ENCODE peak calls at places on chromosomes 6 and 20, in five cellular contexts. A is endodermal cell; Y is cardiac muscle cell; G is CD8-positive, alpha-beta T cell; Q is tibial nerve. T is an unnamed sample.

GRCh38 chr6:159946912-159947311 is 22.0 kb upstream of the IGF2R start:
- DNase-seq in G (no peak), Q (no peak), A (no peak), Y (no peak), T (no peak)

GRCh38 chr20:19531446-19531845 is 226.6 kb upstream of the RIN2 start:
- DNase-seq in Q (no peak), A (no peak), Y (no peak), G (no peak), T (no peak)

GRCh38 chr20:36279362-36279761 is 26.8 kb upstream of the DLGAP4 start:
- DNase-seq in Y (no peak), Q (no peak), A (no peak), G (no peak), T (no peak)

GRCh38 chr6:132400641-132401119 is 595 bp downstream of the MOXD1 start:
- DNase-seq in G (no peak), Y (peak; percentile 15), A (no peak), Q (no peak), T (no peak)

GRCh38 chr6:126698732-126699240 is 358.9 kb downstream of the CENPW start:
- DNase-seq in G (no peak), Q (no peak), Y (no peak), A (no peak), T (no peak)

GRCh38 chr20:58714340-58714922 is 21.8 kb downstream of the NPEPL1 start:
- DNase-seq in A (peak; percentile 45), Q (no peak), G (no peak), Y (no peak), T (no peak)

GRCh38 chr6:7441048-7441775 is 51.6 kb downstream of the RIOK1 start:
- DNase-seq in A (no peak), Y (no peak), G (no peak), Q (no peak), T (no peak)

GRCh38 chr6:23307516-23307915 is 738.1 kb downstream of the HDGFL1 start:
- DNase-seq in Y (peak; percentile 2), Q (no peak), A (no peak), G (no peak), T (no peak)

GRCh38 chr6:85416766-85417165 is 33.1 kb upstream of the NT5E start:
- DNase-seq in G (no peak), Y (no peak), Q (no peak), A (no peak), T (no peak)

GRCh38 chr20:4147319-4147718 is 132.0 kb upstream of the RNF24 start:
- DNase-seq in G (no peak), A (peak; percentile 29), Q (no peak), Y (no peak), T (no peak)

GRCh38 chr6:166453651-166454050 is 70.9 kb upstream of the MPC1 start:
- DNase-seq in Y (no peak), G (no peak), Q (no peak), A (no peak), T (no peak)

DNA sequence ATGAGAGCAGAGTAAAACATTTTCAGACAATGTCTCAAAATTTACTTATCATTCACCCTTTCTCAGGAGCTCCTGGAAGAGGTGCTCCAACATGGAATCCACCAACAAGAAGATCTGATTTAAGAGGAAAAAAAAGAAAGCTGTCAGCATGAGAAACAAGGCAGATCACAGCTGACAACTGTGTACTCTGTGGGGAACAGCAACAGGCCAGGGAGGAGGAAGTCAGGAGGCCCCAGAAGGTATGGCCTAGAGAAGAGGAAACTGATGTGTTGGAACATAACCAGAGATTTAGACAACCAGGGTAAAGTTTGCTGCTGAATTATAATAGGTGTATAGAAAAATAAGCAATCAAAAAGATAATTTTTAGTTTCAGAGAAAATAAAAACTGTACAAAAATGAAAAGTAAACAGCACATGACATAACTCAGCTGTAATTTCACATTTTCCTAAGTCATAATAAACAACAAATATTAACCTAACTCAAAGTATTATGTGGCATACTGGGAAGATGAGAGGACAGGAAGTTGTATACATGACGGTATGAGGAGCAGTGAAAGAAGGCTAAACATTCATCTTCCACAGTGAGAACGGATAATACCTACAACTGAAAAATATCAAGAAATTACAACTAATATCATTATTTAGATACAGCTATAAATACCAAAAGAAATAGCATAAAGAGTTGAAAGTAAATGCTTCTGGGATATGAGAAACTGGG is 113.6 kb upstream of the EMILIN3 start:
- DNase-seq in G (no peak), A (no peak), Y (peak; percentile 12), Q (no peak), T (no peak)
- H3K36me3 ChIP-seq in G (peaks cover 25% of the 10 kb centered on the region), A (peaks cover 54% of the 10 kb centered on the region), Y (peaks cover 34% of the 10 kb centered on the region), Q (peaks cover 5% of the 10 kb centered on the region), T (peaks cover 51% of the 10 kb centered on the region)

DNA sequence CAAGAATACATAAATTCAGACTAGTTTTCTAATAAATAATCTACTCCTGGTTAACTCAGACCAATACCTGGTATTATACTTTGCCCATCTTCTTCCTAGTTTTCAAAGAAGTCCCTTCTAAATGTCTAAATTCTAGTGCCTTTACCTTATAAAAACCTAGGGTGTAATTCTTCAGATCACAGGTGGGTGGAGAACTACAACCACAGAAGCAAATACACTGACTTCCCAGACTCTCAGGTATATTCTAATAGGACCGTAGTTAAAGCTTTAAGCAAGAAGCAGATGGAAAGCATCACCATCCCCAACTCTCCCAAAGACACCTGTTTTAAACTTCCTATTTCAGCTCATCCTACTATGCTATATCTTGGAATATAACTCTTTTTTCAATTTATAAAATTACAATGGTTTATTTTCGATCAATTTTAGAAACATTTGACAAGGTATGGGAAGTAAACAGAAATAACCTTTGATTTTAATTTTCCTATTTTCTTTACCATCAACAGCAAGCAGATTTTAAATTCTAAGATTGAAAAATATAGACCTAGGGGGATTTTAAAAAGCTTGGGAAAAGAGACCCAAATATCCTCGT is 15.8 kb downstream of the MAN1A1 start:
- DNase-seq in G (no peak), A (no peak), Q (no peak), Y (no peak), T (no peak)
- TF ChIP-seq CTCF in G (peak; percentile 80), A (peak; percentile 80), Q (no peak), Y (peak; percentile 4), T (no peak)

GRCh38 chr6:42961020-42961470 is 491 bp downstream of the GNMT start:
- DNase-seq in Q (no peak), Y (no peak), G (no peak), A (no peak), T (no peak)

GRCh38 chr6:42960243-42961019 is at the start of gene GNMT:
- DNase-seq in A (peak; percentile 94), G (peak; percentile 66), Q (no peak), Y (peak; percentile 84), T (peak; percentile 51)

GRCh38 chr6:42962096-42962495 is 1.5 kb downstream of the GNMT start:
- DNase-seq in A (no peak), G (no peak), Q (no peak), Y (no peak), T (no peak)

GRCh38 chr6:42958125-42958524 is 2.4 kb upstream of the GNMT start:
- DNase-seq in G (no peak), Q (no peak), Y (no peak), A (no peak), T (no peak)

DNA sequence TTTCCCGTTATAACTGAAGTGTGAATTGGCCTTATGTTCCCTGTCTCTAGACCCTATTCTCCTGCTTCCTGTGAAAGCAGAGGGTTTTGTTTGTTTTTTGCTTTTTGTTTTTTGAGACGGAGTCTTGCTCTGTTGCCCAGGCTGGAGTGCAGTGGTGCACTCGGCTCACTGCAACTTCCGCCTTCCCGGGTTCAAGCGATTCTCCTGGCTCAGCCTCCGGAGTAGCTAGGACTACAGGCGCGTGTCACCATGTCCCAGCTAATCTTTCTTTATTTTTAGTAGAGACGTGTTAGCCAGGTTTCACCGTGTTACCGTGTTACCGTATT is 674 bp upstream of the GNMT start:
- DNase-seq in Y (no peak), G (no peak), A (no peak), Q (no peak), T (no peak)
- H3K4me3 ChIP-seq in Y (peak overlapping the region; percentile 29), G (peak overlapping the region; percentile 73), A (peak overlapping the region; percentile 83), Q (peak overlapping the region; percentile 51), T (peak overlapping the region; percentile 72)

GRCh38 chr6:150894935-150895686 is 29.6 kb downstream of the MTHFD1L start:
- DNase-seq in Q (peak; percentile 24), A (no peak), G (no peak), Y (peak; percentile 33), T (no peak)
- H3K36me3 ChIP-seq in Q (no peaks in the 10 kb centered on the region), A (peaks cover 67% of the 10 kb centered on the region), G (no peaks in the 10 kb centered on the region), Y (peaks cover 4% of the 10 kb centered on the region), T (no peaks in the 10 kb centered on the region)

GRCh38 chr6:86706449-86706848 is 230.9 kb upstream of the HTR1E start:
- DNase-seq in Q (no peak), Y (no peak), G (no peak), A (peak; percentile 86), T (no peak)
- TF ChIP-seq CTCF in Q (no peak), Y (no peak), G (no peak), A (peak; percentile 77), T (no peak)

DNA sequence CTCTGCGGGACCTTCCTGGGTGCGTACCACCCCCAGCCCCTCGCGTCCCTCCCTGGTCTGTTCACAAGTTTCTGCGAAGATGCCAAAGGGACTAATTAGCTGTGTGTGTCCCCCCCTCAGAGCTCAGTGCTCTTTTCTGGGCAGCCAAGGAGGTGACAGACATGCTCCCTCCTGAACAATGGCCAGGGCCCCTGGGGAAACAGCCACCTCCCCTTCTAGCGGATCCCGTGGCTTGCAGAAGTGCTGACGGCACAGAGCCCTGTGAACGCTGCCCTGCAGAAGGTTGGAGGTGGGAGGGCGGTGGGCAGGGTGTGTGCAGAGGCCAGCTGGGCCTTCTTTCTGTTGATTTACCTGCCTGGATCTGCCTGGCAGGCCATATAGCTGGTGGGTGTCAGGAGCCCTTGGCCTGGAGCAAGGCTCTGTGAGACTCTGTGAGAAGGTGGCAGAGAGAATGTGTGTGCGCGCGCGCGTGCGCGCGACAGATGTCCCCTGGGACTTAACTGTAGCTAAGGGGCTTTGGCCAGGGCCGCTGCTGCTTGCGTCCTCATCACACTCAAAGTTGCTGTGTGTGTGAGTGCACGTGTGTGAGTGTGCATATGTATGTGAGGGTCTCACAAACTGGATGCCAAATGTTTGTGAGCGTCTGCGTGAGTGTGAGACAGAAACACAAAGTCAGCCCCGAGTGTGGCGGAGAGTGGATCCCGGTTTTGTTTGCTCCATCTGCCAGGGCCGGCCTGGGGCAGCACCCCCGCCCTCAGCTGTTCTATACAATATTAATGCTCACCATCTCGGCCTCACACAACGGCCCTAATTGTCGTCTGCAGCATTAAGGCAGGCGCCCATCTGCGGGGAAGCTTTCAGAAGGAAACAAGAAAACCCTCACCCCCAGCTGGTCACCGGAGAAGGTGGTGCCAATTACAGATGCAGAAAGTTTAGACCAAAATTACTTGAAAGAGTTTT is 3.4 kb upstream of the MYT1 start:
- DNase-seq in A (peak; percentile 90), Q (no peak), Y (no peak), G (no peak), T (no peak)
- H3K4me3 ChIP-seq in A (peak overlapping the region; percentile 81), Q (no peak overlapping the region), Y (no peak overlapping the region), G (no peak overlapping the region), T (no peak overlapping the region)

DNA sequence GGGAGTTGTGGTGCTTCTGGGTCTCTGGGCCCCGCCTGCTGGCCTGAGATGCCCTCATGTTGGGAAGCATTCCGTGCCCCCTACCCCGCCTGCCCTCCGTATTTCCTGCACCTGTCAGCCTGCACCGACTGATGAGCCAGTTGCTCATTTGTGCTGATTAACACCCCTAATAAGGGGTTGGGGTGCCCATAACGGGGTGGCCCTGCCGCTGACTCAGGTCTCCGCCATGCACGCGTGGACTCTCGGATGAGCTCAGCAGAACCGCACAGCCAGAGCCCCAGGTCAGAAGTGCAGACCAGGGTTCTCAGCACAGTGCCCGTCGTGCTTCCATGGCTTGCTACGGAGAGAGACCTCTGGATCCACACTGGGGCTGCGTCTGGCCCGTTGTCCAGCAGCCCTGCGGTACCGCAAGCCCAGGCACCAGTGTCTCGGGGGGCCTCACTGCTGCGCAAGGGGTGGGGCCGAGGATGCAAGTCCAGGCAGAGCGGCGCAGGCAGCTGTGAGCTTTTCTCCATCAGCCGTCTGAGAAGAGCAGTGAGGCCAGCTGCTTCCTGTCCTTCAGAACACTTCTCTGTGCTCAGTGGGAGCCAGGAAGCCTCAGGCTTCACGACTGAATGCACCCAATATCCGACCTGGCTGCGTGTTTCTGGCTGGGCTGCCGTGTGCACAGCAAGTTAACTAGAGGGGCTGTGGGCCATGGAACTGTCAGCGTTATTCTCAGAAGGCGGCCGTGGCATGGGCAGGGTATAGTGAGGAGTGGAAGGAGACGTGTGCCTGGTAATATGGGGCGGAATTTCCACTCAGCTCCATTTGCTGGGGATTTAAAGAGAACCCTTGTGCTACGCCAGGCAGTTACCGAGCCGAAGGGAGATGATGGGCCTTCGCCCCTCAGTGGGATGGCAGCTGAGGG is 18.6 kb downstream of the MTG2 start:
- DNase-seq in G (no peak), A (no peak), Y (no peak), Q (no peak), T (no peak)
- H3K36me3 ChIP-seq in G (peaks cover 28% of the 10 kb centered on the region), A (peaks cover 31% of the 10 kb centered on the region), Y (peaks cover 31% of the 10 kb centered on the region), Q (peaks cover 11% of the 10 kb centered on the region), T (peaks cover 3% of the 10 kb centered on the region)

T was measured in psoas muscle.